ENCODE peak calls at places on chromosomes 1 and 21, in six cellular contexts. V is mucosa of descending colon, Q is HCT116, N is breast epithelium, M is astrocyte of the spinal cord, D is dorsolateral prefrontal cortex. X is an unnamed sample.
A peak's percentile ranks its signal among the peaks of the same experiment; 100 is the strongest.

GRCh38 chr1:166920561-166921475 is 44.8 kb upstream of the TADA1 start:
- DNase-seq in D (peak; percentile 51), M (peak; percentile 25), N (no peak), V (peak; percentile 23), Q (no peak), X (no peak)

GRCh38 chr1:27360159-27361043 is 6.4 kb downstream of the MAP3K6 start:
- DNase-seq in M (no peak), D (no peak), N (no peak), Q (no peak), V (peak; percentile 39), X (no peak)

GRCh38 chr1:200641175-200641489 is 20.6 kb upstream of the KIF14 start:
- DNase-seq in M (no peak), D (no peak), Q (no peak), N (no peak), V (no peak), X (no peak)

GRCh38 chr21:36297938-36298572 is 21.9 kb upstream of the MORC3 start:
- DNase-seq in Q (no peak), D (peak; percentile 33), V (peak; percentile 91), M (no peak), N (peak; percentile 59), X (peak; percentile 46)

GRCh38 chr1:93616996-93617669 is 64.5 kb downstream of the BCAR3 start:
- DNase-seq in Q (no peak), N (no peak), M (no peak), D (peak; percentile 63), V (peak; percentile 42), X (no peak)

GRCh38 chr1:62735491-62736171 is 47.4 kb upstream of the DOCK7 start:
- DNase-seq in M (peak; percentile 52), D (no peak), Q (no peak), N (no peak), V (no peak), X (no peak)

GRCh38 chr1:16072616-16073484 is 601 bp downstream of the FAM131C start:
- DNase-seq in D (no peak), M (no peak), N (no peak), Q (no peak), V (no peak), X (no peak)

GRCh38 chr1:25922633-25923567 is 16.7 kb upstream of the STMN1 start:
- DNase-seq in N (no peak), D (peak; percentile 75), M (peak; percentile 24), Q (no peak), V (peak; percentile 34), X (no peak)

GRCh38 chr1:156233421-156234127 is 8.4 kb upstream of the BGLAP start:
- DNase-seq in N (no peak), V (no peak), D (no peak), M (peak; percentile 79), Q (no peak), X (no peak)

DNA sequence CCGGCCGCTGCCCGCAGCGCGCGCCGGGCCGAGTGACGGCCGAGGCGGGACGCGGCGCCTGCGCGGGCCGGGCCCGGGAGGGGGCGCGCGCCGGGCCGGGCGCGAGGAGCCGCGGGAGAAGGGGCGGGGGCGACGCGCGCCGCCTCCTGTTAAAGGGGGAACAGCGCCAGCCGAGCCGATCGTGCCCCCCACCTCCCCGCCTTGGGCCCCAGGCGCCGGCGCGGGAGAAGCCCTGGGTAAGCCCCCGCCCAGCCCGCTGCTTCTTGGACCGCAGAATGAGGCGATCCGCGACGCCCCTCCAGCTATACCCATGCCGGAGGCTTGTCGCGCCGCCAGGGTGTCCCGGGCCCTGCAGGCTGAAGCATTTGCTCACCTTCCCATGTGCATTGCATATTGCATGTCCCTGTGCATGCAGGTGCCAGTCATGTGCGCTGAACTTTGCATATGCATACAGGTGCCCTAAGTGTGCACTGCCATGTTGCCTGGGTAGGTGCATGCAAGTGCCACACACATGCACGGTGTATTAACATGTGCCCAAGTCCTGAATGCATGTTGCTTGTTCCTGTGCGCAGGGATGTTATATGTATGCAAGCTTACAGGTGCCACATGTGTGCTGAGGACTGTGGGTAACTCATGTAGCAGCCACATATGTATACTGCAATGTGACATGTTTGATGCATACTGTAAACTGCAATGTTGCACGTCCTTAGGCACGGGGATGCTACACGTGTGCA is at the start of gene ADGRB2:
- DNase-seq in Q (no peak), N (no peak), V (no peak), M (no peak), D (no peak), X (no peak)
- TF ChIP-seq CTCF in Q (no peak), N (no peak), V (no peak), M (peak; percentile 7), D (no peak), X (peak; percentile 24)

GRCh38 chr1:12544357-12544756 is 73.7 kb downstream of the DHRS3 start:
- DNase-seq in N (no peak), Q (no peak), M (no peak), D (no peak), V (no peak), X (no peak)
- TF ChIP-seq CTCF in N (no peak), Q (no peak), M (no peak), D (no peak), V (no peak), X (no peak)

DNA sequence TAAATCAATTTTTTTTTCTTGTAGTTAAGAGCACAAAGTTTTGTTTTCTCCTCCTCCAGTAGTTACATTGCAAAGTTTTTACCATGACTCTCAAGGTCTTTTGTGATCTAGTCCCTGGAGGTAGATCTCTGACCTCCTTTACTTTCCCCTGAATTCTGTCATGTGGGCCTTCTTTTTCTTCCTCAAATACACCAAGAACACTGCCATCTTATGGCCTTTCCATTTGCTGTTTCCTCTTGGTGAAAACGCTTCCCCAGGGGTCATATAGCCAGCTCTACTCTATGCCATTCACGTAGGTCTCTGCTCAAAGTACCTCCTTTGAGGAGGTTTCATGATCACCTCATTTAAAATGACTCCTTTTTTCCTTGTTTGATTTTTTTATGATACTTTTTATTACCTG is 2.7 kb downstream of the DDX20 start:
- DNase-seq in N (no peak), Q (no peak), V (peak; percentile 20), D (no peak), M (no peak), X (no peak)
- TF ChIP-seq CTCF in N (no peak), Q (peak; percentile 27), V (no peak), D (no peak), M (no peak), X (peak; percentile 22)

DNA sequence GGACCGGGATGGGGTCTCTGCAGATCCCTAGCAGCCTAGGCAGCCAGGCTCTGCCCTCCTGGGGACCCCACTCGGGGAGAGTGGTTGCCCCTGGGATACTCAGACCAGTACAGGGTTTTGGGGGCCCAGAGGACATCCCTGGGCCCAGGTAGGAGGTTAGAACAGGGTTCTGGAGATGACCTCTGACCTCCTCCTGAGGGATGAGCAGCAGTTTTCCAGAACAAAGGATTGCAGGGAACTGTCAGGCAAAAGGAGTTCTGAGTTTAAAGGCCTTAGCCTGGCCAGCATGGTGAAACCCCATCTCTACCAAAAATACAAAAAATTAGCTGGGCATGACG is 20.4 kb upstream of the VPS13D start:
- DNase-seq in D (no peak), Q (no peak), M (no peak), N (no peak), V (no peak), X (no peak)
- TF ChIP-seq CTCF in D (no peak), Q (no peak), M (no peak), N (no peak), V (no peak), X (no peak)

GRCh38 chr1:22231068-22231593 is 88.2 kb upstream of the WNT4 start:
- DNase-seq in M (no peak), Q (no peak), N (no peak), D (no peak), V (no peak), X (no peak)

GRCh38 chr1:22229374-22229773 is 86.5 kb upstream of the WNT4 start:
- DNase-seq in M (no peak), N (no peak), D (no peak), V (no peak), Q (no peak), X (no peak)

GRCh38 chr1:22234631-22235030 is 91.7 kb upstream of the WNT4 start:
- DNase-seq in V (no peak), N (no peak), Q (no peak), M (no peak), D (no peak), X (no peak)

GRCh38 chr1:22228505-22228911 is 85.6 kb upstream of the WNT4 start:
- DNase-seq in D (no peak), Q (no peak), V (no peak), M (no peak), N (no peak), X (no peak)

GRCh38 chr1:22231995-22232690 is 89.2 kb upstream of the WNT4 start:
- DNase-seq in V (no peak), Q (no peak), D (no peak), M (no peak), N (no peak), X (no peak)
- TF ChIP-seq CTCF in V (no peak), Q (peak; percentile 40), D (no peak), M (peak; percentile 1), N (no peak), X (no peak)

GRCh38 chr1:207876129-207876528 is 34.8 kb downstream of the CD34 start:
- DNase-seq in M (no peak), D (no peak), V (no peak), Q (no peak), N (no peak), X (no peak)
- TF ChIP-seq CTCF in M (peak; percentile 42), D (no peak), V (no peak), Q (peak; percentile 53), N (no peak), X (no peak)

X was measured in LNCaP clone FGC.